ENCODE peak calls at places on chromosome 16, in four cellular contexts. Y is activated effector memory CD4-positive, alpha-beta T cell treated with Interleukin-2 at 50 U/mL for 16 hours; V is Caco-2; Q is NCI-H774. D is an unnamed sample.

GRCh38 chr16:1772362-1772907 is at the start of gene EME2:
- DNase-seq in V (no peak), Q (no peak), Y (peak; percentile 36), D (peak; percentile 16)

GRCh38 chr16:78608305-78608776 is 508.9 kb downstream of the WWOX start:
- DNase-seq in V (no peak), Q (no peak), Y (no peak), D (no peak)

GRCh38 chr16:281660-282249 is 1.2 kb upstream of the PDIA2 start:
- DNase-seq in V (no peak), Y (no peak), Q (no peak), D (no peak)

GRCh38 chr16:1494129-1494640 is 1.0 kb downstream of the TELO2 start:
- DNase-seq in Y (no peak), Q (no peak), V (no peak), D (peak; percentile 27)

GRCh38 chr16:88373927-88374492 is 8.7 kb upstream of the ZNF469 start:
- DNase-seq in V (no peak), Q (no peak), Y (no peak), D (no peak)

GRCh38 chr16:68490829-68491575 is 42.7 kb upstream of the SMPD3 start:
- DNase-seq in Y (no peak), Q (peak; percentile 8), V (no peak), D (no peak)

GRCh38 chr16:47779201-47780016 is 318.3 kb downstream of the PHKB start:
- DNase-seq in Q (no peak), Y (no peak), V (no peak), D (no peak)

GRCh38 chr16:1807626-1808025 is 14.1 kb upstream of the IGFALS start:
- DNase-seq in V (no peak), Y (no peak), Q (no peak), D (no peak)

GRCh38 chr16:31298340-31298739 is 38.6 kb downstream of the ITGAM start:
- DNase-seq in Y (no peak), Q (no peak), V (no peak), D (no peak)

GRCh38 chr16:31714899-31715504 is 158.6 kb upstream of the ZNF267 start:
- DNase-seq in Q (no peak), V (no peak), Y (no peak), D (no peak)

GRCh38 chr16:57476546-57477410 is 9.5 kb downstream of the DOK4 start:
- DNase-seq in Y (no peak), V (peak; percentile 31), Q (no peak), D (no peak)

GRCh38 chr16:55832788-55833583 is at the start of gene CES1:
- DNase-seq in Q (no peak), Y (no peak), V (peak; percentile 95), D (peak; percentile 94)

GRCh38 chr16:81401035-81401950 is 43.3 kb upstream of the CMIP start:
- DNase-seq in Q (no peak), V (no peak), Y (no peak), D (peak; percentile 12)

GRCh38 chr16:11386791-11387546 is 41.7 kb downstream of the RMI2 start:
- DNase-seq in Y (no peak), Q (no peak), V (no peak), D (peak; percentile 74)